ENCODE peak calls at places on chromosomes 4 and X, in five cellular contexts. One of them, this sample, is unnamed.

GRCh38 chr4:56505269-56506109 is at the start of gene ARL9:
- DNase-seq in A673: peak; percentile 48
- DNase-seq in sigmoid colon: peak; percentile 78
- DNase-seq in heart right ventricle: peak; percentile 10
- DNase-seq in GM23338: peak; percentile 87
- DNase-seq in this sample: peak; percentile 80

GRCh38 chr4:1092026-1092982 is 21.1 kb downstream of the RNF212 start:
- DNase-seq in A673: no peak
- DNase-seq in sigmoid colon: no peak
- DNase-seq in heart right ventricle: no peak
- DNase-seq in GM23338: peak; percentile 72
- DNase-seq in this sample: peak; percentile 56

GRCh38 chr4:25457053-25457715 is 80.1 kb downstream of the ANAPC4 start:
- DNase-seq in A673: no peak
- DNase-seq in sigmoid colon: no peak
- DNase-seq in heart right ventricle: no peak
- DNase-seq in GM23338: no peak
- DNase-seq in this sample: no peak

GRCh38 chr4:20251796-20252655 is at the start of gene SLIT2:
- DNase-seq in A673: peak; percentile 92
- DNase-seq in sigmoid colon: peak; percentile 95
- DNase-seq in heart right ventricle: peak; percentile 75
- DNase-seq in GM23338: peak; percentile 85
- DNase-seq in this sample: peak; percentile 88

GRCh38 chr4:104381729-104382128 is 113.0 kb downstream of the CXXC4 start:
- DNase-seq in A673: no peak
- DNase-seq in sigmoid colon: no peak
- DNase-seq in heart right ventricle: no peak
- DNase-seq in GM23338: no peak
- DNase-seq in this sample: no peak

GRCh38 chr4:59341506-59341905 is 1858.6 kb upstream of the ADGRL3 start:
- DNase-seq in A673: no peak
- DNase-seq in sigmoid colon: no peak
- DNase-seq in heart right ventricle: no peak
- DNase-seq in GM23338: no peak
- DNase-seq in this sample: no peak

GRCh38 chrX:76183289-76184057 is 10.6 kb downstream of the PBDC1 start:
- DNase-seq in A673: no peak
- DNase-seq in sigmoid colon: no peak
- DNase-seq in heart right ventricle: no peak
- DNase-seq in GM23338: no peak
- DNase-seq in this sample: no peak

GRCh38 chr4:93710101-93710846 is 118.3 kb upstream of the ATOH1 start:
- DNase-seq in A673: peak; percentile 29
- DNase-seq in sigmoid colon: no peak
- DNase-seq in heart right ventricle: no peak
- DNase-seq in GM23338: peak; percentile 81
- DNase-seq in this sample: peak; percentile 56

GRCh38 chrX:153642313-153642654 is 4.7 kb upstream of the DUSP9 start:
- DNase-seq in A673: peak; percentile 13
- DNase-seq in sigmoid colon: no peak
- DNase-seq in heart right ventricle: no peak
- DNase-seq in GM23338: peak; percentile 41
- DNase-seq in this sample: peak; percentile 39

GRCh38 chrX:130114141-130114561 is 3.9 kb upstream of the ELF4 start:
- DNase-seq in A673: no peak
- DNase-seq in sigmoid colon: no peak
- DNase-seq in heart right ventricle: no peak
- DNase-seq in GM23338: no peak
- DNase-seq in this sample: no peak

GRCh38 chr4:163165217-163166017 is 1.3 kb downstream of the NAF1 start:
- DNase-seq in A673: no peak
- DNase-seq in sigmoid colon: no peak
- DNase-seq in heart right ventricle: no peak
- DNase-seq in GM23338: no peak
- DNase-seq in this sample: no peak

GRCh38 chr4:83356899-83357661 is 22.4 kb upstream of the HPSE start:
- DNase-seq in A673: peak; percentile 43
- DNase-seq in sigmoid colon: no peak
- DNase-seq in heart right ventricle: no peak
- DNase-seq in GM23338: no peak
- DNase-seq in this sample: no peak

GRCh38 chrX:115582871-115583729 is 22.1 kb downstream of the PLS3 start:
- DNase-seq in A673: peak; percentile 31
- DNase-seq in sigmoid colon: no peak
- DNase-seq in heart right ventricle: no peak
- DNase-seq in GM23338: peak; percentile 49
- DNase-seq in this sample: peak; percentile 81

GRCh38 chrX:130204647-130205046 is 32.9 kb downstream of the RAB33A start:
- DNase-seq in A673: no peak
- DNase-seq in sigmoid colon: no peak
- DNase-seq in heart right ventricle: no peak
- DNase-seq in GM23338: no peak
- DNase-seq in this sample: no peak

GRCh38 chrX:13876652-13877051 is 59.8 kb upstream of the GPM6B start:
- DNase-seq in A673: no peak
- DNase-seq in sigmoid colon: no peak
- DNase-seq in heart right ventricle: peak; percentile 16
- DNase-seq in GM23338: no peak
- DNase-seq in this sample: no peak

GRCh38 chrX:8879750-8880149 is 78.6 kb upstream of the FAM9A start:
- DNase-seq in A673: peak; percentile 39
- DNase-seq in sigmoid colon: no peak
- DNase-seq in heart right ventricle: no peak
- DNase-seq in GM23338: peak; percentile 61
- DNase-seq in this sample: peak; percentile 48

GRCh38 chr4:173413043-173413442 is 14.1 kb upstream of the SCRG1 start:
- DNase-seq in A673: peak; percentile 82
- DNase-seq in sigmoid colon: no peak
- DNase-seq in heart right ventricle: no peak
- DNase-seq in GM23338: no peak
- DNase-seq in this sample: no peak

GRCh38 chrX:68634649-68635227 is 12.7 kb upstream of the STARD8 start:
- DNase-seq in A673: no peak
- DNase-seq in sigmoid colon: no peak
- DNase-seq in heart right ventricle: no peak
- DNase-seq in GM23338: no peak
- DNase-seq in this sample: no peak

GRCh38 chr4:54971474-54971950 is 153.9 kb downstream of the KDR start:
- DNase-seq in A673: peak; percentile 48
- DNase-seq in sigmoid colon: no peak
- DNase-seq in heart right ventricle: no peak
- DNase-seq in GM23338: peak; percentile 82
- DNase-seq in this sample: peak; percentile 47

GRCh38 chr4:175421506-175421905 is 390.6 kb downstream of the GPM6A start:
- DNase-seq in A673: no peak
- DNase-seq in sigmoid colon: no peak
- DNase-seq in heart right ventricle: no peak
- DNase-seq in GM23338: no peak
- DNase-seq in this sample: no peak

GRCh38 chr4:166435449-166435848 is 562.4 kb downstream of the TLL1 start:
- DNase-seq in A673: no peak
- DNase-seq in sigmoid colon: no peak
- DNase-seq in heart right ventricle: no peak
- DNase-seq in GM23338: no peak
- DNase-seq in this sample: no peak

GRCh38 chrX:150768580-150769190 is 75.5 kb downstream of the MTMR1 start:
- DNase-seq in A673: no peak
- DNase-seq in sigmoid colon: no peak
- DNase-seq in heart right ventricle: no peak
- DNase-seq in GM23338: no peak
- DNase-seq in this sample: no peak

GRCh38 chr4:110164251-110164650 is 34.2 kb downstream of the ELOVL6 start:
- DNase-seq in A673: no peak
- DNase-seq in sigmoid colon: no peak
- DNase-seq in heart right ventricle: no peak
- DNase-seq in GM23338: no peak
- DNase-seq in this sample: no peak

GRCh38 chr4:74096265-74096980 is 2.6 kb downstream of the CXCL2 start:
- DNase-seq in A673: no peak
- DNase-seq in sigmoid colon: no peak
- DNase-seq in heart right ventricle: no peak
- DNase-seq in GM23338: no peak
- DNase-seq in this sample: no peak

GRCh38 chr4:143667461-143667860 is 33.0 kb downstream of the FREM3 start:
- DNase-seq in A673: peak; percentile 28
- DNase-seq in sigmoid colon: peak; percentile 68
- DNase-seq in heart right ventricle: peak; percentile 77
- DNase-seq in GM23338: no peak
- DNase-seq in this sample: no peak

GRCh38 chr4:11429646-11430045 is 952 bp upstream of the HS3ST1 start:
- DNase-seq in A673: no peak
- DNase-seq in sigmoid colon: no peak
- DNase-seq in heart right ventricle: no peak
- DNase-seq in GM23338: peak; percentile 32
- DNase-seq in this sample: no peak

GRCh38 chr4:146159384-146160058 is 16.0 kb upstream of the LSM6 start:
- DNase-seq in A673: no peak
- DNase-seq in sigmoid colon: no peak
- DNase-seq in heart right ventricle: no peak
- DNase-seq in GM23338: no peak
- DNase-seq in this sample: no peak

GRCh38 chrX:154446430-154446829 is 2.5 kb downstream of the FAM50A start:
- DNase-seq in A673: no peak
- DNase-seq in sigmoid colon: no peak
- DNase-seq in heart right ventricle: no peak
- DNase-seq in GM23338: no peak
- DNase-seq in this sample: no peak

GRCh38 chrX:122739770-122740169 is 444.3 kb upstream of the GRIA3 start:
- DNase-seq in A673: no peak
- DNase-seq in sigmoid colon: no peak
- DNase-seq in heart right ventricle: no peak
- DNase-seq in GM23338: peak; percentile 18
- DNase-seq in this sample: peak; percentile 38

GRCh38 chr4:116913451-116913850 is 171.9 kb downstream of the TRAM1L1 start:
- DNase-seq in A673: no peak
- DNase-seq in sigmoid colon: no peak
- DNase-seq in heart right ventricle: no peak
- DNase-seq in GM23338: no peak
- DNase-seq in this sample: no peak

GRCh38 chr4:8400641-8401325 is 39.7 kb downstream of the ACOX3 start:
- DNase-seq in A673: peak; percentile 14
- DNase-seq in sigmoid colon: no peak
- DNase-seq in heart right ventricle: no peak
- DNase-seq in GM23338: no peak
- DNase-seq in this sample: no peak

GRCh38 chr4:48594185-48594584 is 104.1 kb downstream of the ZAR1 start:
- DNase-seq in A673: peak; percentile 97
- DNase-seq in sigmoid colon: no peak
- DNase-seq in heart right ventricle: peak; percentile 77
- DNase-seq in GM23338: peak; percentile 67
- DNase-seq in this sample: no peak

GRCh38 chr4:15765910-15766703 is 12.0 kb upstream of the CD38 start:
- DNase-seq in A673: no peak
- DNase-seq in sigmoid colon: no peak
- DNase-seq in heart right ventricle: no peak
- DNase-seq in GM23338: no peak
- DNase-seq in this sample: no peak

GRCh38 chr4:15771419-15772058 is 6.6 kb upstream of the CD38 start:
- DNase-seq in A673: no peak
- DNase-seq in sigmoid colon: no peak
- DNase-seq in heart right ventricle: no peak
- DNase-seq in GM23338: no peak
- DNase-seq in this sample: no peak

GRCh38 chr4:15766821-15767220 is 11.3 kb upstream of the CD38 start:
- DNase-seq in A673: no peak
- DNase-seq in sigmoid colon: no peak
- DNase-seq in heart right ventricle: no peak
- DNase-seq in GM23338: no peak
- DNase-seq in this sample: no peak

GRCh38 chr4:15765306-15765705 is 12.8 kb upstream of the CD38 start:
- DNase-seq in A673: no peak
- DNase-seq in sigmoid colon: no peak
- DNase-seq in heart right ventricle: no peak
- DNase-seq in GM23338: no peak
- DNase-seq in this sample: no peak

GRCh38 chr4:15769202-15769601 is 8.9 kb upstream of the CD38 start:
- DNase-seq in A673: no peak
- DNase-seq in sigmoid colon: no peak
- DNase-seq in heart right ventricle: no peak
- DNase-seq in GM23338: no peak
- DNase-seq in this sample: no peak
- H3K4me1 ChIP-seq in A673: no peaks in the 10 kb centered on the region
- H3K4me1 ChIP-seq in sigmoid colon: no peaks in the 10 kb centered on the region
- H3K4me1 ChIP-seq in heart right ventricle: no peaks in the 10 kb centered on the region
- H3K4me1 ChIP-seq in GM23338: no peaks in the 10 kb centered on the region
- H3K4me1 ChIP-seq in this sample: no peaks in the 10 kb centered on the region

DNA sequence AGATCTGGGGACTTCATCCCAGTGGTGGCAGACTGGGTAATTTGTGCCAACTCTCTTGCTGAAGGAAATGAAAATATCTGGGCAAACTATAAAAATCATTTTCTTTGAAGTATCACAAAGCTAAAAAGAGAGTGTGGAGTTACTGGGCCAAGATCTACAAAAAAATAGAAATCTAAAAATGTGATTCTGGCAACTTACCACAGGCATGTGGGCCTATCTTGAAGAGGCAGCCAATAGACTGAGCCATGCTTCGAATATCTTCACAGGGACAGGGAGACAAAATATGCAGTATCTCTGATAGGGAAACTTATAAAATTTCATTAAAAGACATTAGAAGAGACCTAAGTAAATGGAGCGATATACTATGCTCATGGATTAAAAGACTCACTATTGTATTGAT is 168.8 kb downstream of the RCHY1 start:
- DNase-seq in A673: no peak
- DNase-seq in sigmoid colon: no peak
- DNase-seq in heart right ventricle: no peak
- DNase-seq in GM23338: no peak
- DNase-seq in this sample: no peak
- TF ChIP-seq CTCF in A673: no peak
- TF ChIP-seq CTCF in sigmoid colon: no peak
- TF ChIP-seq CTCF in heart right ventricle: no peak
- TF ChIP-seq CTCF in GM23338: no peak
- TF ChIP-seq CTCF in this sample: no peak

DNA sequence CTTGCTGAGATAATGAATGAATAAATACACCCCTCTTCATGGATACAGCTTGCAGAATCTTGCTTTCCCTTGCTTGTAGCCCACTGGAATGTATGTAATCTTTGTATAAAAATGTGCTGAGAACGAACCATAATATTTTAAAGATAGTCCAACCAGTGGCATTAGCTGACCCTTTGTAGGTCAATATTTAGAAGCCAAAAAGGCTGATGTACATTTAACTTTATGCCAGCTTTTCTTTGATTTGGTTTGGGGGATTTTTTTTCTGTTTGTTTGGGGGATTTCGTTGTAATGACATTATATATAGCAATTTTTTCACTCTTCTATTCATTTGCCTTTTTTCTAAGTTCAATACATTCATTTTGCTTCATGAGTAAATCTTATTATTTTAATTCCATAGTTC is 382.1 kb upstream of the NOCT start:
- DNase-seq in A673: no peak
- DNase-seq in sigmoid colon: no peak
- DNase-seq in heart right ventricle: no peak
- DNase-seq in GM23338: no peak
- DNase-seq in this sample: no peak
- H3K4me1 ChIP-seq in A673: no peaks in the 10 kb centered on the region
- H3K4me1 ChIP-seq in sigmoid colon: no peaks in the 10 kb centered on the region
- H3K4me1 ChIP-seq in heart right ventricle: no peaks in the 10 kb centered on the region
- H3K4me1 ChIP-seq in GM23338: peaks cover 14% of the 10 kb centered on the region
- H3K4me1 ChIP-seq in this sample: peaks cover 4% of the 10 kb centered on the region

GRCh38 chrX:26670521-26670920 is 454.6 kb downstream of the MAGEB5 start:
- DNase-seq in A673: no peak
- DNase-seq in sigmoid colon: no peak
- DNase-seq in heart right ventricle: no peak
- DNase-seq in GM23338: no peak
- DNase-seq in this sample: no peak

GRCh38 chrX:26664919-26665318 is 448.9 kb downstream of the MAGEB5 start:
- DNase-seq in A673: no peak
- DNase-seq in sigmoid colon: no peak
- DNase-seq in heart right ventricle: no peak
- DNase-seq in GM23338: no peak
- DNase-seq in this sample: no peak
- TF ChIP-seq CTCF in A673: no peak
- TF ChIP-seq CTCF in sigmoid colon: no peak
- TF ChIP-seq CTCF in heart right ventricle: no peak
- TF ChIP-seq CTCF in GM23338: peak; percentile 28
- TF ChIP-seq CTCF in this sample: peak; percentile 46

This sample was measured in H9.